ENCODE peak calls at places on chromosomes 3 and 15, in four cellular contexts. V is mucosa of gallbladder, B is left lobe of liver, W is NCI-H774. X is an unnamed sample.

GRCh38 chr15:36960179-36960946 is 140.0 kb downstream of the MEIS2 start:
- DNase-seq in V (no peak), B (no peak), W (no peak), X (no peak)

GRCh38 chr3:10242182-10243065 is 5.8 kb upstream of the TATDN2 start:
- DNase-seq in V (peak), B (no peak), W (no peak), X (no peak)

GRCh38 chr3:126186749-126187148 is 6.4 kb upstream of the ALDH1L1 start:
- DNase-seq in V (no peak), B (no peak), W (no peak), X (peak)

GRCh38 chr3:149618151-149619123 is 39.4 kb downstream of the WWTR1 start:
- DNase-seq in V (peak), B (no peak), W (no peak), X (no peak)

GRCh38 chr15:62901916-62902554 is 140.5 kb upstream of the TPM1 start:
- DNase-seq in V (no peak), B (no peak), W (no peak), X (no peak)

GRCh38 chr15:27805261-27806220 is 293.6 kb downstream of the OCA2 start:
- DNase-seq in V (no peak), B (no peak), W (no peak), X (no peak)

GRCh38 chr3:40043444-40043755 is 234.0 kb downstream of the MYRIP start:
- DNase-seq in V (no peak), B (no peak), W (no peak), X (no peak)

GRCh38 chr3:4528802-4529201 is 35.7 kb downstream of the ITPR1 start:
- DNase-seq in V (no peak), B (no peak), W (no peak), X (no peak)

GRCh38 chr3:131547585-131547984 is 44.8 kb upstream of the MRPL3 start:
- DNase-seq in V (no peak), B (no peak), W (no peak), X (no peak)

GRCh38 chr3:89571298-89571697 is 463.9 kb downstream of the EPHA3 start:
- DNase-seq in V (no peak), B (no peak), W (no peak), X (no peak)

GRCh38 chr3:124201786-124202185 is 209.9 kb upstream of the ROPN1 start:
- DNase-seq in V (no peak), B (no peak), W (no peak), X (no peak)

GRCh38 chr3:138833908-138834358 is 795 bp downstream of the PIK3CB start:
- DNase-seq in V (no peak), B (peak), W (no peak), X (peak)

GRCh38 chr3:174531262-174531982 is 327.7 kb upstream of the NAALADL2 start:
- DNase-seq in V (no peak), B (no peak), W (no peak), X (no peak)

GRCh38 chr15:77646104-77646694 is 13.5 kb upstream of the LINGO1 start:
- DNase-seq in V (no peak), B (no peak), W (no peak), X (no peak)

GRCh38 chr3:127238602-127239001 is 45.7 kb downstream of the PRR23E start:
- DNase-seq in V (no peak), B (no peak), W (no peak), X (no peak)